ENCODE peak calls at places on chromosomes 6 and 20, in six cellular contexts. Y is progenitor cell of endocrine pancreas, S is uterus, E is GM23338, M is GM12865, K is brain microvascular endothelial cell. R is an unnamed sample.

GRCh38 chr6:126069457-126069856 is 83.1 kb downstream of the TRMT11 start:
- DNase-seq in K (no peak), Y (no peak), E (no peak), M (no peak), S (peak; percentile 42), R (no peak)

GRCh38 chr6:170285482-170285881 is 5.4 kb downstream of the DLL1 start:
- DNase-seq in E (no peak), S (no peak), K (no peak), Y (no peak), M (no peak), R (no peak)

GRCh38 chr6:109783245-109783990 is 92.3 kb downstream of the FIG4 start:
- DNase-seq in M (peak; percentile 7), S (no peak), E (peak; percentile 90), Y (no peak), K (no peak), R (no peak)

GRCh38 chr20:56843386-56843785 is 214.3 kb downstream of the TFAP2C start:
- DNase-seq in E (no peak), Y (no peak), K (no peak), M (no peak), S (no peak), R (no peak)

GRCh38 chr6:71392286-71392685 is 103.7 kb downstream of the OGFRL1 start:
- DNase-seq in Y (no peak), K (no peak), M (no peak), E (no peak), S (no peak), R (no peak)

GRCh38 chr6:37048851-37049734 is 43.6 kb downstream of the FGD2 start:
- DNase-seq in E (no peak), S (peak; percentile 64), Y (no peak), M (peak; percentile 80), K (peak; percentile 87), R (peak; percentile 67)

GRCh38 chr6:37705239-37706051 is 7.8 kb upstream of the MDGA1 start:
- DNase-seq in Y (peak; percentile 69), S (peak; percentile 86), M (peak; percentile 82), E (peak; percentile 96), K (peak; percentile 78), R (peak; percentile 27)

GRCh38 chr6:118735320-118735719 is 83.9 kb upstream of the CEP85L start:
- DNase-seq in E (peak; percentile 83), Y (no peak), S (no peak), M (no peak), K (no peak), R (no peak)

GRCh38 chr6:99031957-99032356 is 84.2 kb upstream of the FBXL4 start:
- DNase-seq in M (no peak), E (no peak), S (no peak), Y (no peak), K (no peak), R (no peak)

GRCh38 chr20:62925420-62926228 is 681 bp downstream of the DIDO1 start:
- DNase-seq in Y (no peak), E (no peak), K (no peak), M (peak; percentile 69), S (no peak), R (no peak)

GRCh38 chr20:57654998-57655811 is 35.0 kb upstream of the ZBP1 start:
- DNase-seq in K (no peak), E (peak; percentile 58), S (peak; percentile 15), Y (no peak), M (no peak), R (no peak)

DNA sequence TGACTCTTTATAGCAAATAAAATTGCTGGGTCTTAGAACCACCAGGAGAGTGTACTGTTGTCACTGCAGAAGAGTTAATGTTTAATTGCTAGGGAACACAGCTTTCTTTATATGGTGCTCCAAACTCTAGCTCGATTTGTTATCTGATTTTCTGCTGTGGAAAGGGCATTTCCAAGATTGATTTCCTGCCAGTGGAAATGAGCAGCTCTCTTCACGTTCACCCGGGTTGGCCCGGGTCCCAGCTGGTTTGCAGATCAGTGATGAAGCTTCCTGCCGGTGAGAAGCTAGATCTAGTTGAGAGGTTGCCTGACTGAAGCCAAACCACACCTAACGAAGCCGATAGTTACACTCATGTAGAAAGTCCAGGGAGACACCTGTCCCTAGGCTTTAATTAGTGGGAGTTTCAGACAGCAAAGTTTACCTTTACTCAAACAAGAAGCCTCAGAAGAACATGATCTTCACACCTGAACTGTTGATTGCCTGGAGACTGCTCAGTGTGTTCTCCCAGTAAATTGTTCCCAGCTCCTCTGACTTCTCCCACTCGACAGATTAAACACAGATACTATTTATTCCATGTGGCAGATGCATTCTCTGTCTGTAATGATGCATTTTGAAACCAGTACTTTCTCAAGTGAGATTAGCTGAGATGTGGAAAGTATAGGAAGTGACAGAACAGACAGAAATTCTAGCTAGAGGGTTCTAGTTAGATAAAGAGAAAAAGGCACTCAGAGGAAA is 27.8 kb downstream of the PAQR8 start:
- DNase-seq in K (peak; percentile 19), Y (no peak), M (peak; percentile 93), S (no peak), E (no peak), R (peak; percentile 41)
- TF ChIP-seq CTCF in K (peak; percentile 1), Y (no peak), M (no peak), S (peak; percentile 4), E (no peak), R (peak; percentile 41)

GRCh38 chr6:160929831-160930230 is 61.7 kb upstream of the MAP3K4 start:
- DNase-seq in M (no peak), S (no peak), E (no peak), K (no peak), Y (no peak), R (no peak)

GRCh38 chr6:160931378-160932343 is 59.9 kb upstream of the MAP3K4 start:
- DNase-seq in K (no peak), S (no peak), Y (no peak), M (no peak), E (peak; percentile 54), R (no peak)

GRCh38 chr6:160930547-160931377 is 60.8 kb upstream of the MAP3K4 start:
- DNase-seq in K (peak; percentile 62), Y (peak; percentile 79), E (peak; percentile 83), M (peak; percentile 61), S (peak; percentile 85), R (peak; percentile 66)

GRCh38 chr6:160934157-160934556 is 57.4 kb upstream of the MAP3K4 start:
- DNase-seq in Y (no peak), S (no peak), E (no peak), K (no peak), M (no peak), R (no peak)

GRCh38 chr6:160933256-160933655 is 58.3 kb upstream of the MAP3K4 start:
- DNase-seq in Y (no peak), S (no peak), E (peak; percentile 71), K (no peak), M (no peak), R (no peak)
- TF ChIP-seq CTCF in Y (peak; percentile 27), S (no peak), E (peak; percentile 27), K (peak; percentile 53), M (no peak), R (peak; percentile 12)

GRCh38 chr6:26048590-26048989 is 38.6 kb upstream of the HFE start:
- DNase-seq in M (no peak), E (no peak), K (no peak), Y (no peak), S (no peak), R (no peak)

GRCh38 chr6:26045939-26046368 is 41.3 kb upstream of the HFE start:
- DNase-seq in K (no peak), S (no peak), Y (no peak), E (no peak), M (peak; percentile 84), R (no peak)

GRCh38 chr6:26044140-26045045 is 42.8 kb upstream of the HFE start:
- DNase-seq in M (peak; percentile 67), E (no peak), K (peak; percentile 33), Y (no peak), S (peak; percentile 33), R (peak; percentile 11)

GRCh38 chr6:26043389-26044139 is 43.7 kb upstream of the HFE start:
- DNase-seq in M (peak; percentile 96), S (peak; percentile 71), Y (no peak), K (peak; percentile 93), E (peak; percentile 57), R (peak; percentile 99)

DNA sequence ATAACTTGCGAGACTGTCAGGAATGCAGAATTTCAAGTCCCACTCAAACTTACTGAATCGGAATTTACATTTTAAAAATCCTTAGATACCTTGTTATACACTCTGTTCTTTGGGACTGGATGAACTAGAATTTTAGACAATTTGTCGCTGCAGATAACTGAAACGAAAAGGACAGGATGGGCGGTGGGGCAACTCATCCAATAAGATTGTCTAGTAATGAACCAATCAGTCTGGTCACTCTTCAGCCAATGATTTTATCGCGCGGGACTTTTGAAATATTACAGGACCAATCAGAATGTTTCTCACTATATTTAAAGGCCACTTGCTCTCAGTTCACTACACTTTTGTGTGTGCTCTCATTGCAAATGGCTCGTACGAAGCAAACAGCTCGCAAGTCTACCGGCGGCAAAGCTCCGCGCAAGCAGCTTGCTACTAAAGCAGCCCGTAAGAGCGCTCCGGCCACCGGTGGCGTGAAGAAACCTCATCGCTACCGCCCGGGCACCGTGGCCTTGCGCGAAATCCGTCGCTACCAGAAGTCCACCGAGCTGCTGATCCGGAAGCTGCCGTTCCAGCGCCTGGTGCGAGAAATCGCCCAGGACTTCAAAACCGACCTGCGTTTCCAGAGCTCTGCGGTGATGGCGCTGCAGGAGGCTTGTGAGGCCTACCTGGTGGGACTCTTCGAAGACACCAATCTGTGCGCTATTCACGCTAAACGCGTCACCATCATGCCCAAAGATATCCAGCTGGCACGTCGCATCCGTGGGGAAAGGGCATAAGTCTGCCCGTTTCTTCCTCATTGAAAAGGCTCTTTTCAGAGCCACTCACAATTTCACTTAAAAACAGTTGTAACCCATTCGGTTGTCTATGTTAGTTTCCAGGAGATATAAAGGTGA is 41.9 kb upstream of the HFE start:
- DNase-seq in M (peak; percentile 99), E (no peak), Y (no peak), K (peak; percentile 97), S (peak; percentile 62), R (peak; percentile 98)
- TF ChIP-seq CTCF in M (peak; percentile 19), E (no peak), Y (no peak), K (peak; percentile 45), S (no peak), R (peak; percentile 54)

GRCh38 chr6:41602864-41603608 is 35.2 kb upstream of the MDFI start:
- DNase-seq in M (peak; percentile 88), Y (peak; percentile 74), E (peak; percentile 92), S (peak; percentile 75), K (peak; percentile 66), R (peak; percentile 70)
- TF ChIP-seq CTCF in M (peak; percentile 86), Y (peak; percentile 96), E (peak; percentile 96), S (peak; percentile 91), K (peak; percentile 95), R (peak; percentile 94)

DNA sequence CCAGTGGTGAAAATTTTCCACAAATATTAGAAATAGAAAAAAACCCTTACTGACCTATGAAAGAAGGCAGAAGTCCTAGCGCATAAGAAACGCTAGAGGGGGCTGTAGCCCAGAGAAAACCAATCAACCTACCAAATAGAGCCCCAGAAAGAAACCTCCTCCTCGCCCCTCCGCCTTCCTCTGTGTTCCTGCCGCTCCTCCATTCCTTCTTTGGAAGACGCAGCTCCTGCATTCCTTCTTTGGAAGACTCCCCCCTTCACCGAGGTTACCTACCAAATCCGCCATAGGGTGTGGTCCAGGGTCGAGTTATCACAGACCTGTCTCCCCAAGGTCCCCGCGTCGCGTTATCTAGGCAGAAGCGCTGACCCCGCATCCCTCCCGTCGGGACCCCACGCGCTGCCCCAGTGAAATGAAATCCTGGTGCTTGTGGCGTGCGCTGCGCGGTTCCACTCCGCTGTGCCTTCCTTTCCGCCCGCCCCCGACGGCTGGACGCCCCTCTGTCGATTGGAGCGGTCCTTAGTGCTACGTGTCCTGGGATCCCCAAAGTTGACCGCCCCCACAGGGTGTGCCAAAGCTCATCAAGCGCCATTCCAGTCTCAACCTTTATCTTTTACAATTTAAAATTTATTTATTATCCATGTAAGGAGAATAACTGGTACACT is 12.9 kb downstream of the RPP21 start:
- DNase-seq in M (peak; percentile 66), K (peak; percentile 80), S (peak; percentile 61), Y (peak; percentile 28), E (peak; percentile 96), R (peak; percentile 51)
- TF ChIP-seq CTCF in M (peak; percentile 68), K (peak; percentile 85), S (peak; percentile 79), Y (peak; percentile 87), E (peak; percentile 86), R (peak; percentile 89)

R was measured in HFFc6.